ENCODE peak calls at places on chromosomes 7 and 10, in six cellular contexts. O, Z, K, Y, L and M are unnamed samples.

GRCh38 chr7:98754041-98754479 is 115.8 kb downstream of the TMEM130 start:
- DNase-seq in O (no peak), Z (no peak), K (peak; percentile 54), Y (no peak), L (no peak), M (no peak)

GRCh38 chr7:99098824-99099498 is 44.9 kb downstream of the SMURF1 start:
- DNase-seq in O (no peak), Z (no peak), K (no peak), Y (peak; percentile 67), L (no peak), M (no peak)

GRCh38 chr7:33411000-33411399 is 281.6 kb downstream of the BBS9 start:
- DNase-seq in O (no peak), Z (no peak), K (no peak), Y (peak; percentile 22), L (no peak), M (no peak)

GRCh38 chr10:133262696-133263095 is 14.0 kb downstream of the ADAM8 start:
- DNase-seq in O (no peak), Z (no peak), K (no peak), Y (no peak), L (no peak), M (no peak)

GRCh38 chr7:37738338-37738737 is 54.8 kb downstream of the GPR141 start:
- DNase-seq in O (no peak), Z (no peak), K (no peak), Y (no peak), L (no peak), M (no peak)

GRCh38 chr10:11180228-11180627 is 162.6 kb downstream of the CELF2 start:
- DNase-seq in O (peak; percentile 86), Z (peak; percentile 59), K (no peak), Y (no peak), L (no peak), M (no peak)

GRCh38 chr10:131444286-131444685 is 132.8 kb upstream of the TCERG1L start:
- DNase-seq in O (no peak), Z (no peak), K (no peak), Y (no peak), L (no peak), M (no peak)

GRCh38 chr10:113093188-113094113 is 143.4 kb downstream of the TCF7L2 start:
- DNase-seq in O (no peak), Z (no peak), K (no peak), Y (no peak), L (no peak), M (no peak)

GRCh38 chr7:26538683-26539082 is 247.0 kb downstream of the SNX10 start:
- DNase-seq in O (no peak), Z (no peak), K (no peak), Y (no peak), L (no peak), M (no peak)

GRCh38 chr7:127955051-127955531 is 76.1 kb downstream of the LRRC4 start:
- DNase-seq in O (no peak), Z (no peak), K (no peak), Y (no peak), L (no peak), M (no peak)

GRCh38 chr7:36301914-36302771 is 87.5 kb upstream of the ANLN start:
- DNase-seq in O (no peak), Z (no peak), K (no peak), Y (no peak), L (no peak), M (no peak)

GRCh38 chr10:59493017-59493416 is 130.7 kb upstream of the FAM13C start:
- DNase-seq in O (no peak), Z (no peak), K (no peak), Y (no peak), L (no peak), M (no peak)

GRCh38 chr7:157150825-157151412 is 12.2 kb downstream of the UBE3C start:
- DNase-seq in O (no peak), Z (peak; percentile 74), K (peak; percentile 56), Y (peak; percentile 68), L (no peak), M (no peak)

GRCh38 chr10:93413252-93413689 is 68.9 kb downstream of the MYOF start:
- DNase-seq in O (peak; percentile 39), Z (no peak), K (no peak), Y (peak; percentile 63), L (peak; percentile 57), M (no peak)

GRCh38 chr10:103238506-103239252 is 7.0 kb upstream of the RPEL1 start:
- DNase-seq in O (no peak), Z (no peak), K (no peak), Y (peak; percentile 74), L (peak; percentile 65), M (no peak)

GRCh38 chr10:55311823-55312431 is 510.9 kb upstream of the PCDH15 start:
- DNase-seq in O (no peak), Z (no peak), K (no peak), Y (no peak), L (no peak), M (peak; percentile 15)

GRCh38 chr10:63464402-63465292 is 1.1 kb downstream of the JMJD1C start:
- DNase-seq in O (no peak), Z (no peak), K (no peak), Y (peak; percentile 27), L (no peak), M (no peak)

GRCh38 chr7:40538281-40538680 is 403.5 kb downstream of the SUGCT start:
- DNase-seq in O (no peak), Z (no peak), K (no peak), Y (no peak), L (no peak), M (no peak)

GRCh38 chr10:30387646-30388243 is 38.7 kb upstream of the MTPAP start:
- DNase-seq in O (no peak), Z (no peak), K (no peak), Y (peak; percentile 75), L (no peak), M (no peak)

GRCh38 chr7:134520130-134520529 is 7.2 kb upstream of the AKR1B10 start:
- DNase-seq in O (no peak), Z (no peak), K (no peak), Y (peak; percentile 6), L (no peak), M (no peak)

DNA sequence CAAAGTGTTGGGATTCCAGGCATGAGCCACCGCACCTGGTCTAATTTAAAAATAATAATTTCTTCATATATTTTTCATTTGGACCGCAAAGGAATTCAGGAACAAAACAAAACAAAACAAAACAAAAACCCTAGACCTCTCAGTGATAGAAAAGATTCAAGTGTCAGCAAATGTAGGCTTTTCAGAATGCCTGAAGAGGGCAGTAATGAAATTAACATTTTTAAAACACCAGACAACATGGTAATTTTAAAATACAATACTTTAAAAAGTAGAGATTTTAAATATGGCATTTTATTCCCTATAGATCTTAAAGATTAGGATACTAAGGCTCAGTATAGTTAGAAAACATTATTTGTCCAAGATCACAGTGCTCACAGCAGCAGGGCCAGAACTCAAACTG is 36.6 kb downstream of the DNMBP start:
- DNase-seq in O (no peak), Z (no peak), K (no peak), Y (no peak), L (no peak), M (no peak)
- TF ChIP-seq CTCF in O (no peak), Z (peak; percentile 59), K (no peak), Y (peak; percentile 51), L (no peak), M (peak; percentile 37)

DNA sequence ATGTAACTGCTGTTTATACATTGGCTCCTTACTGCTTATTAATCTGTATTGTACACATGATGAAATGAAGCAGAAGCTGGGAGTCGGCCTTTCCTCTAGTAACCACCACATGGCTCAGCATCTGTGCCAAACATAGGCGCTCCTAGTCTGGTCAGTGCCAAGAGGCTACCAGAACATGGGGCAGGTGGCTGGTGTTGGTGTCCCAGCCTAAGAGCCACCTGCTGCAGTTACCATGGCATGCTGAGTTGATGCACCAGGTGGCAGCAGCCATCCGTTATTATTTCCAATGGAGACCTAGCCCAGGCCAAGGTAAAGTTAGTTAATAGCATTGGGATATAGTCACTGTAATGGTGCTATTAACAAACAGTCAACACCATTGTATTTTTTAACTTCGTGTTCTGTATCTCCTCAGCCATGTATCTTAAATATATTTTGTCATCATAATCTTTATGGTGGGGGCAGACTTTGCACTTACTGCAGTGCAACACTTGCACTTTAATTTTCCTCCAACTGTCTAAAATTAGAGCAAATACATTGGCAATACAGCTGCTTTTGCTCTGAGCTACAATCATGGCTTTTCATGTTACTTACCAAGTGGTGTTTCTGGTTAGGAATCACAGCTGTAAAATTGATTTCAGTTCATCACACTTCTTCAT is 33.1 kb downstream of the HBP1 start:
- DNase-seq in O (peak; percentile 55), Z (no peak), K (peak; percentile 58), Y (no peak), L (no peak), M (no peak)
- TF ChIP-seq CTCF in O (peak; percentile 43), Z (peak; percentile 57), K (peak; percentile 76), Y (peak; percentile 44), L (peak; percentile 70), M (peak; percentile 60)

GRCh38 chr10:17229016-17229716 is 1.1 kb downstream of the VIM start:
- DNase-seq in O (peak; percentile 77), Z (peak; percentile 96), K (peak; percentile 77), Y (peak; percentile 95), L (peak; percentile 95), M (no peak)

GRCh38 chr10:17228081-17229015 is at the start of gene VIM:
- DNase-seq in O (peak; percentile 95), Z (peak; percentile 96), K (peak; percentile 82), Y (peak; percentile 98), L (peak; percentile 98), M (no peak)

GRCh38 chr10:17232276-17232987 is 4.4 kb downstream of the VIM start:
- DNase-seq in O (no peak), Z (no peak), K (no peak), Y (no peak), L (no peak), M (no peak)

GRCh38 chr10:17229717-17229966 is 1.6 kb downstream of the VIM start:
- DNase-seq in O (no peak), Z (no peak), K (peak; percentile 77), Y (no peak), L (no peak), M (no peak)

DNA sequence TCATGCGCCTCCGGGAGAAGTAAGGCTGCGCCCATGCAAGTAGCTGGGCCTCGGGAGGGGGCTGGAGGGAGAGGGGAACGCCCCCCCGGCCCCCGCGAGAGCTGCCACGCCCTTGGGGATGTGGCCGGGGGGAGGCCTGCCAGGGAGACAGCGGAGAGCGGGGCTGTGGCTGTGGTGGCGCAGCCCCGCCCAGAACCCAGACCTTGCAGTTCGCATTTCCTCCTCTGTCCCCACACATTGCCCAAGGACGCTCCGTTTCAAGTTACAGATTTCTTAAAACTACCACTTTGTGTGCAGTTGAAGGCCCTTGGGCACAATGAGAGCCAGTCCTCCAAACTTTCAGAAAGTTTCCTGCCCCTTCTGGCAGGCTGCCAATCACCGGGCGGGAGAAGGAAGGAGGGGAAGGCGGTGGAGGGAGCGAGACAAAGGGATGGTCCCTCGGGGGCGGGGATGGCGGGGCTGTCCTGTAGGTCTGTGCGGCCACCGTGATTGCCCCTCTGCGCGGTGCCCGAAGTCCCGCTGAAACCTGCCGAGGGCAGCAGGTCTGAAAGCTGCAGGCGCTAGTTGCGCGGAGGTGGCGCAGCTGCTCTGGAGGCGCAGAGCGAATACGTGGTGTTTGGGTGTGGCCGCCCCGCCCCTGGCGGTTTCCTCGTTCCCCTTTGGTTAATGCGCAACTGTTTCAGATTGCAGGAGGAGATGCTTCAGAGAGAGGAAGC is 2.1 kb downstream of the VIM start:
- DNase-seq in O (peak; percentile 94), Z (peak; percentile 92), K (peak; percentile 87), Y (peak; percentile 76), L (peak; percentile 79), M (no peak)
- TF ChIP-seq CTCF in O (no peak), Z (no peak), K (no peak), Y (no peak), L (no peak), M (no peak)

DNA sequence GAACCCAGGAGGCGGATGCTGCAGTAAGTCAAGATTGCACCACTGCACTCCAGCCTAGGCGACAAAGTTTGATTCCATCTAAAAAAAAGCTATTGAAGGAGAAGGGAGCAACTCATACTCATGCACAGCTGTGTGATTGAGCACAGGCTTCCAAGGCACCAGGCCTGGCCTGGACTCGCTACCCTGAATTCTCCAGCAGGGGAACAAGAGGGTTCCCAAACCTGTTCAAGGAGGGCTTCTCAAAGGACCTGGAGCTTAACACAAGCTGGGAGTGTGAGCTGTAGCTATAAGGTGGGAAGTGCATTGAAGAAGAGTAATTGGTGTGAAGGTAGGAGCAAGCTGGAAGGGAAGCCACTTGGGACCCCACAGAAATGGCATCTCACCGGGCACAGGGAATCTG is 15.1 kb upstream of the DDIT4 start:
- DNase-seq in O (no peak), Z (no peak), K (no peak), Y (no peak), L (no peak), M (no peak)
- TF ChIP-seq CTCF in O (no peak), Z (no peak), K (peak; percentile 27), Y (no peak), L (no peak), M (no peak)